ENCODE peak calls at places on chromosomes 7 and 10, in nine cellular contexts. C is activated T-cell treated with anti-CD3 and anti-CD28 coated beads, Interleukin-2, amount 50 U/mL, for 72 hours; W is stimulated activated CD4-positive, alpha-beta T cell treated with anti-CD3 and anti-CD28 coated beads, Interleukin-12 subunit alpha, Interleukin-12 subunit beta, amount 100 ng/mL, for 4 hours; F is LoVo; B is iPS DF 19.7; A is HuH-7; H is Kasumi-1; L is CD4-positive, alpha-beta T cell; T is Right ventricle myocardium superior. X is an unnamed sample.

GRCh38 chr10:108905821-108906220 is 1017.5 kb downstream of the XPNPEP1 start:
- DNase-seq in C (no peak), W (no peak), F (no peak), B (no peak), A (no peak), H (no peak), L (no peak), T (no peak), X (no peak)

GRCh38 chr10:266974-267425 is 131.7 kb downstream of the ZMYND11 start:
- DNase-seq in C (no peak), W (no peak), F (no peak), B (no peak), A (no peak), H (no peak), L (no peak), T (no peak), X (no peak)

GRCh38 chr7:69269756-69270155 is 328.5 kb upstream of the AUTS2 start:
- DNase-seq in C (no peak), W (no peak), F (no peak), B (no peak), A (no peak), H (no peak), L (no peak), T (no peak), X (no peak)

GRCh38 chr7:333399-333776 is 43.4 kb downstream of the FOXL3 start:
- DNase-seq in C (no peak), W (no peak), F (peak), B (no peak), A (peak), H (no peak), L (no peak), T (peak), X (no peak)

GRCh38 chr10:71523756-71524155 is 127.0 kb downstream of the CDH23 start:
- DNase-seq in C (no peak), W (no peak), F (no peak), B (no peak), A (no peak), H (no peak), L (no peak), T (no peak), X (no peak)

GRCh38 chr10:33483124-33483794 is 148.8 kb upstream of the NRP1 start:
- DNase-seq in C (no peak), W (no peak), F (no peak), B (no peak), A (no peak), H (no peak), L (no peak), T (no peak), X (no peak)

GRCh38 chr7:151806204-151806603 is 70.7 kb downstream of the PRKAG2 start:
- DNase-seq in C (no peak), W (no peak), F (no peak), B (no peak), A (no peak), H (peak), L (no peak), T (peak), X (no peak)

GRCh38 chr7:38382627-38383026 is 109.2 kb upstream of the TARP start:
- DNase-seq in C (no peak), W (no peak), F (no peak), B (no peak), A (no peak), H (no peak), L (no peak), T (no peak), X (no peak)

GRCh38 chr7:22549051-22549450 is 49.1 kb upstream of the STEAP1B start:
- DNase-seq in C (no peak), W (no peak), F (no peak), B (peak), A (no peak), H (no peak), L (no peak), T (no peak), X (no peak)

GRCh38 chr7:84194484-84195260 is at the start of gene SEMA3A:
- DNase-seq in C (peak), W (no peak), F (peak), B (peak), A (peak), H (peak), L (no peak), T (no peak), X (peak)

GRCh38 chr10:33162248-33162575 is 172.3 kb downstream of the NRP1 start:
- DNase-seq in C (no peak), W (no peak), F (no peak), B (no peak), A (peak), H (no peak), L (no peak), T (no peak), X (no peak)

GRCh38 chr10:101292194-101293006 is 61.6 kb upstream of the BTRC start:
- DNase-seq in C (no peak), W (no peak), F (peak), B (no peak), A (peak), H (no peak), L (no peak), T (no peak), X (no peak)

GRCh38 chr7:1669486-1669951 is 558 bp upstream of the ELFN1 start:
- DNase-seq in C (no peak), W (no peak), F (no peak), B (no peak), A (peak), H (no peak), L (no peak), T (no peak), X (no peak)

GRCh38 chr7:12990440-12990839 is 303.0 kb downstream of the ARL4A start:
- DNase-seq in C (no peak), W (no peak), F (no peak), B (no peak), A (no peak), H (no peak), L (no peak), T (no peak), X (no peak)

GRCh38 chr10:13117842-13118783 is 18.1 kb downstream of the OPTN start:
- DNase-seq in C (no peak), W (no peak), F (no peak), B (no peak), A (no peak), H (peak), L (no peak), T (no peak), X (no peak)

GRCh38 chr10:29608476-29609301 is 26.1 kb downstream of the SVIL start:
- DNase-seq in C (no peak), W (no peak), F (no peak), B (no peak), A (no peak), H (no peak), L (no peak), T (no peak), X (no peak)

GRCh38 chr10:52951819-52952218 is 179.2 kb upstream of the MBL2 start:
- DNase-seq in C (no peak), W (no peak), F (no peak), B (peak), A (peak), H (peak), L (no peak), T (no peak), X (peak)

GRCh38 chr10:70890917-70891431 is 2.6 kb upstream of the PCBD1 start:
- DNase-seq in C (no peak), W (no peak), F (no peak), B (no peak), A (peak), H (no peak), L (no peak), T (peak), X (no peak)

GRCh38 chr7:92809397-92810241 is 26.8 kb downstream of the CDK6 start:
- DNase-seq in C (peak), W (no peak), F (peak), B (no peak), A (no peak), H (peak), L (peak), T (peak), X (peak)

X was measured in AG04450.